ENCODE peak calls at places on chromosomes 5 and 9, in six cellular contexts. V is body of pancreas; T is thoracic aorta; B is aorta; O is fibroblast of lung; M is naive thymus-derived CD4-positive, alpha-beta T cell. F is an unnamed sample.

GRCh38 chr9:127803507-127804352 is 1.0 kb downstream of the FPGS start:
- DNase-seq in V (peak; percentile 48), T (peak; percentile 59), B (peak; percentile 70), O (peak; percentile 35), M (no peak), F (peak; percentile 73)

GRCh38 chr5:20615888-20616563 is 628.0 kb upstream of the CDH18 start:
- DNase-seq in V (no peak), T (no peak), B (no peak), O (no peak), M (no peak), F (no peak)

GRCh38 chr5:144468542-144468941 is 297.9 kb downstream of the KCTD16 start:
- DNase-seq in V (no peak), T (no peak), B (no peak), O (peak; percentile 44), M (no peak), F (no peak)

GRCh38 chr9:130946778-130947617 is 8.0 kb upstream of the FIBCD1 start:
- DNase-seq in V (no peak), T (no peak), B (no peak), O (peak; percentile 40), M (no peak), F (peak; percentile 78)

GRCh38 chr5:147906326-147907095 is at the start of gene C5orf46:
- DNase-seq in V (no peak), T (no peak), B (no peak), O (peak; percentile 88), M (no peak), F (no peak)

GRCh38 chr5:20368581-20368980 is 380.6 kb upstream of the CDH18 start:
- DNase-seq in V (no peak), T (no peak), B (no peak), O (no peak), M (no peak), F (no peak)

GRCh38 chr5:1728846-1729245 is 70.8 kb downstream of the MRPL36 start:
- DNase-seq in V (no peak), T (no peak), B (no peak), O (no peak), M (no peak), F (no peak)

GRCh38 chr5:69261034-69261433 is 26.3 kb downstream of the CDK7 start:
- DNase-seq in V (no peak), T (no peak), B (no peak), O (peak; percentile 61), M (no peak), F (no peak)

GRCh38 chr5:426392-426976 is 16.5 kb upstream of the EXOC3 start:
- DNase-seq in V (no peak), T (no peak), B (no peak), O (no peak), M (no peak), F (no peak)

GRCh38 chr5:139481122-139481533 is 1.4 kb downstream of the STING1 start:
- DNase-seq in V (no peak), T (no peak), B (peak; percentile 72), O (no peak), M (no peak), F (no peak)

GRCh38 chr5:147805030-147805454 is 22.5 kb upstream of the JAKMIP2 start:
- DNase-seq in V (peak; percentile 55), T (no peak), B (peak; percentile 63), O (no peak), M (no peak), F (peak; percentile 23)

GRCh38 chr9:124812401-124813016 is 35.6 kb downstream of the OLFML2A start:
- DNase-seq in V (no peak), T (no peak), B (peak; percentile 66), O (peak; percentile 100), M (no peak), F (no peak)

GRCh38 chr5:129271309-129271708 is 176.8 kb downstream of the ISOC1 start:
- DNase-seq in V (no peak), T (no peak), B (no peak), O (no peak), M (no peak), F (peak; percentile 1)

GRCh38 chr9:133126697-133127339 is 5.8 kb upstream of the RALGDS start:
- DNase-seq in V (no peak), T (no peak), B (no peak), O (peak; percentile 30), M (no peak), F (no peak)

GRCh38 chr9:105690742-105691141 is 3.6 kb upstream of the TMEM38B start:
- DNase-seq in V (no peak), T (no peak), B (no peak), O (no peak), M (no peak), F (no peak)

GRCh38 chr5:9239071-9239470 is 306.8 kb downstream of the SEMA5A start:
- DNase-seq in V (no peak), T (no peak), B (no peak), O (peak; percentile 62), M (no peak), F (no peak)

GRCh38 chr5:41763537-41763936 is 106.7 kb downstream of the OXCT1 start:
- DNase-seq in V (no peak), T (no peak), B (no peak), O (peak; percentile 31), M (no peak), F (no peak)

GRCh38 chr9:6545017-6545691 is 100.4 kb downstream of the GLDC start:
- DNase-seq in V (no peak), T (no peak), B (no peak), O (peak; percentile 48), M (no peak), F (no peak)

GRCh38 chr9:134455951-134456739 is 129.9 kb downstream of the RXRA start:
- DNase-seq in V (peak; percentile 73), T (peak; percentile 84), B (peak; percentile 93), O (peak; percentile 99), M (peak; percentile 85), F (peak; percentile 49)

GRCh38 chr5:135162661-135163265 is 128.7 kb upstream of the PITX1 start:
- DNase-seq in V (no peak), T (no peak), B (no peak), O (no peak), M (no peak), F (no peak)
- H3K9me3 ChIP-seq in V (no peaks in the 10 kb centered on the region), T (peaks cover 12% of the 10 kb centered on the region), B (peaks cover 3% of the 10 kb centered on the region), O (no peaks in the 10 kb centered on the region), M (peaks cover 17% of the 10 kb centered on the region), F (no peaks in the 10 kb centered on the region)

GRCh38 chr9:93952784-93953491 is 2.2 kb downstream of the BARX1 start:
- DNase-seq in V (no peak), T (no peak), B (no peak), O (no peak), M (no peak), F (no peak)

GRCh38 chr9:93955356-93956182 is 414 bp upstream of the BARX1 start:
- DNase-seq in V (no peak), T (no peak), B (no peak), O (no peak), M (peak; percentile 38), F (no peak)

GRCh38 chr9:93954436-93955355 is at the start of gene BARX1:
- DNase-seq in V (no peak), T (no peak), B (no peak), O (no peak), M (no peak), F (no peak)

GRCh38 chr9:93952119-93952783 is 2.9 kb downstream of the BARX1 start:
- DNase-seq in V (no peak), T (no peak), B (no peak), O (no peak), M (no peak), F (no peak)

GRCh38 chr9:93953492-93954435 is 1.4 kb downstream of the BARX1 start:
- DNase-seq in V (no peak), T (no peak), B (no peak), O (no peak), M (no peak), F (no peak)
- H3K4me3 ChIP-seq in V (no peak overlapping the region), T (peak overlapping the region; percentile 26), B (no peak overlapping the region), O (no peak overlapping the region), M (no peak overlapping the region), F (no peak overlapping the region)

DNA sequence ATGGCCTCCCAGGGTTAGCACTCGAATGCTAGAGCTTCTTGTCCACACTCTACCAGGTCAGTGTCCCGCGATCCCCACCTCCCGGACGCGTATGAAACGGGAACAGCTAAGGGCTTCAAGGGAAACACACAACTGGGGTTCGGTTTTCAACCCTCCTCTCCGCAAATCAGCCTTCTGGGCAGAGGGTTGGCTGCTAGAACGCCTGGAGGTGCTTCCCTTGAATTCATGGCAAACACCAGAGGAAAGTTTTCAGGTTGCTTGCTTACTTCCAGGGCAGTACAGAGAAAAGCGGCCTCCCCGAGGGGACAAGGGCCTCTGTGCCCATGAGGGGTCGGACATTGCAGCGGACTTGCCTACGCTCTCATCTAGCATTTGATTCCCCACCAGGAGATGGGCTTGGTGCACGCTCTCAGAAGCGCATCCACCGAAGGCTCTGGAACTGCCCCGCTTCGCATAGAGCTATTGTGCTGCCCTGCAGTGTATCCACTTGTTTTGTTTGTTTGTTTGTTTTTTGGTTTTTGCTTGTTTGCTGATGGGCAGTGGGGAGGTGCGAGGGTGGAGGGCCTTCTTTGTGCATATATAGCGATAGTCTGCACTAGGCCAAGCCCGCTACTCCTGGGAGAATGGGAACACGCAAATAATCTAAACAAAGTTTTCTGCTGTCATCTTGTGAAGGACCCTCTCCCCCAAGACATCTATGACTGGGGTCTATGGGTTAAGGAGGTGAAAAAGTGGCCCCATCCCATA is 1.3 kb upstream of the DMRT3 start:
- DNase-seq in V (no peak), T (no peak), B (no peak), O (no peak), M (no peak), F (no peak)
- H3K9me3 ChIP-seq in V (no peaks in the 10 kb centered on the region), T (no peaks in the 10 kb centered on the region), B (no peaks in the 10 kb centered on the region), O (no peaks in the 10 kb centered on the region), M (no peaks in the 10 kb centered on the region), F (no peaks in the 10 kb centered on the region)

GRCh38 chr5:115818821-115819220 is 2.4 kb upstream of the CDO1 start:
- DNase-seq in V (no peak), T (no peak), B (no peak), O (no peak), M (no peak), F (no peak)

GRCh38 chr5:115815693-115816225 is 700 bp downstream of the CDO1 start:
- DNase-seq in V (no peak), T (no peak), B (peak; percentile 46), O (no peak), M (no peak), F (no peak)

GRCh38 chr5:115815006-115815692 is 1.3 kb downstream of the CDO1 start:
- DNase-seq in V (no peak), T (no peak), B (no peak), O (peak; percentile 56), M (no peak), F (no peak)

GRCh38 chr5:115813719-115814118 is 2.7 kb downstream of the CDO1 start:
- DNase-seq in V (no peak), T (no peak), B (no peak), O (peak; percentile 1), M (no peak), F (no peak)

DNA sequence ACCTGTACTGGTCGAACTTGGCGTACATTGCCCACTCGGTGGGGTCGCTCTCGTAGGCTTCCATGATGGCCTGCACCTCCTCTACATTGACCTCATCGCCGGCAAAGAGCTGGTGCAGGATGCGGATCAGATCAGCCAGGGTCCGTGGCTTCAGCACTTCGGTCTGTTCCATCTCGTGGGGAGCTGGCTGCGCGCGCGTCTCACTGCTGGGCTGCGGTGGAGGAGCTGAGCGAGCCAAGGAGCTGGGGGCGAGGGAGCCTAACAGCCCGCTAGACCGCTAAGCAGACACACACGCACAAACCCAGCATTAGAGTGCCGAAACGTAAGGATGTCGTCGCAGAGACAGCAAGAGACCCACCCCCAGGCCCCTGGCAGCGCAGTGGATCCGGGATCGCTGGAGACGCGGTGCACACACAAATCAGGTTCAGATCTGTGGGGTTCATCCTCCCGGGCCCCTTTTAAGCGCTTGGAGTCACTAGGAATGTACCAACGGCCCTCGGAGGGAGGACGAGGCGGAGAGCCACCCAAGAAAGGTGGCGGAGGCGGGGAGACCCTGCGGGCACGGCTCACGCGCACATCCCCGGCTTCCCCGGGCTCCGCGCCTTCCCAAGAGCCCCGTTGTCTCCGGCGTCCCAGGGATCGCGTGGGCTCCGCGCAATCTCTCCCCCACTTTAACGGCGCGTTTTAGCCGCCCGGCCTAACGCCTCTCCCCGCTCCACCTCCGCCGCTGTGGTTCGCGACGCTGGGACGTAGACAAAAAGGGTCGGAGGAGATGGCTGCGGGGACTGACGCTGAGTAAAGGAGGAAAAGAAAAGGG is at the start of gene CDO1:
- DNase-seq in V (peak; percentile 38), T (no peak), B (peak; percentile 77), O (peak; percentile 78), M (no peak), F (no peak)
- H3K4me3 ChIP-seq in V (peak within 1 kb of the TSS; percentile 24), T (peak within 1 kb of the TSS; percentile 80), B (peak within 1 kb of the TSS; percentile 16), O (peak within 1 kb of the TSS; percentile 43), M (peak within 1 kb of the TSS; percentile 27), F (peak within 1 kb of the TSS; percentile 2)